ENCODE peak calls at places on chromosomes 1 and 21, in four cellular contexts. Z is ascending aorta, H is T-helper 17 cell, G is GM06990. L is an unnamed sample.

GRCh38 chr1:52152976-52153375 is 11.1 kb downstream of the ZFYVE9 start:
- DNase-seq in Z (no peak), H (no peak), G (no peak), L (no peak)

GRCh38 chr1:225532240-225532944 is 104.6 kb upstream of the LBR start:
- DNase-seq in Z (no peak), H (no peak), G (no peak), L (no peak)

GRCh38 chr1:155645024-155645423 is 35.0 kb downstream of the MSTO1 start:
- DNase-seq in Z (no peak), H (no peak), G (no peak), L (no peak)

GRCh38 chr1:73910466-73910865 is 287.5 kb downstream of the LRRIQ3 start:
- DNase-seq in Z (no peak), H (no peak), G (no peak), L (no peak)

GRCh38 chr21:45847870-45848269 is 133.7 kb upstream of the COL6A1 start:
- DNase-seq in Z (no peak), H (no peak), G (no peak), L (no peak)

GRCh38 chr1:156246762-156247459 is 945 bp downstream of the PAQR6 start:
- DNase-seq in Z (no peak), H (no peak), G (no peak), L (no peak)

GRCh38 chr1:42335809-42336518 is 929 bp upstream of the FOXJ3 start:
- DNase-seq in Z (no peak), H (no peak), G (no peak), L (no peak)

GRCh38 chr1:215083408-215083961 is 948 bp downstream of the KCNK2 start:
- DNase-seq in Z (no peak), H (no peak), G (no peak), L (no peak)

GRCh38 chr1:10835423-10836421 is 39.3 kb upstream of the CASZ1 start:
- DNase-seq in Z (no peak), H (no peak), G (peak; percentile 23), L (no peak)

GRCh38 chr1:155321577-155322497 is 1.1 kb downstream of the RUSC1 start:
- DNase-seq in Z (no peak), H (no peak), G (peak; percentile 37), L (no peak)

GRCh38 chr1:207040181-207040533 is 7.6 kb upstream of the C1orf116 start:
- DNase-seq in Z (no peak), H (no peak), G (no peak), L (no peak)

GRCh38 chr1:85607126-85607912 is 26.8 kb downstream of the CCN1 start:
- DNase-seq in Z (no peak), H (no peak), G (no peak), L (no peak)

GRCh38 chr1:226125831-226126230 is 60.7 kb downstream of the ACBD3 start:
- DNase-seq in Z (no peak), H (no peak), G (no peak), L (no peak)

GRCh38 chr1:221335161-221336101 is 406.5 kb downstream of the DUSP10 start:
- DNase-seq in Z (no peak), H (no peak), G (no peak), L (no peak)

GRCh38 chr1:40362699-40363098 is 10.8 kb upstream of the SMAP2 start:
- DNase-seq in Z (no peak), H (no peak), G (no peak), L (no peak)

GRCh38 chr1:187665513-187665912 is 836.8 kb downstream of the PLA2G4A start:
- DNase-seq in Z (no peak), H (no peak), G (no peak), L (no peak)

GRCh38 chr1:51506537-51506936 is 12.5 kb downstream of the EPS15 start:
- DNase-seq in Z (no peak), H (no peak), G (peak; percentile 57), L (no peak)

GRCh38 chr1:86841120-86841519 is 72.8 kb downstream of the SELENOF start:
- DNase-seq in Z (no peak), H (no peak), G (no peak), L (no peak)

GRCh38 chr21:37848721-37849490 is 67.4 kb downstream of the KCNJ6 start:
- DNase-seq in Z (no peak), H (no peak), G (no peak), L (no peak)

L was measured in T-cell.